ENCODE peak calls at places on chromosomes 5 and 9, in eight cellular contexts. C is endothelial cell of umbilical vein, B is GM23248, A is mesenchymal stem cell, J is fibroblast of lung, N is IMR-90, Y is HCT116, M is Karpas-422. P is an unnamed sample.

GRCh38 chr5:107868994-107869393 is 198.3 kb upstream of the EFNA5 start:
- DNase-seq in J (no peak), M (no peak), A (no peak), B (no peak), N (no peak), C (no peak), Y (no peak), P (no peak)

GRCh38 chr5:141757402-141757801 is 75.4 kb upstream of the ARAP3 start:
- DNase-seq in N (peak; percentile 41), Y (peak; percentile 34), B (peak; percentile 68), J (peak; percentile 25), A (peak; percentile 52), M (no peak), C (peak; percentile 57), P (peak; percentile 64)

GRCh38 chr9:130354378-130354777 is 88.8 kb downstream of the HMCN2 start:
- DNase-seq in C (no peak), N (no peak), J (no peak), B (no peak), M (no peak), A (no peak), Y (no peak), P (no peak)

GRCh38 chr9:69615880-69616279 is 56.3 kb downstream of the APBA1 start:
- DNase-seq in J (no peak), A (no peak), C (no peak), M (no peak), B (no peak), N (no peak), Y (no peak), P (no peak)

GRCh38 chr9:87684627-87685204 is 41.2 kb upstream of the CTSL start:
- DNase-seq in A (peak; percentile 33), Y (peak; percentile 15), B (peak; percentile 51), J (peak; percentile 17), M (peak; percentile 45), N (peak; percentile 24), C (peak; percentile 30), P (peak; percentile 61)

GRCh38 chr9:120655005-120655622 is 59.2 kb downstream of the MEGF9 start:
- DNase-seq in N (peak; percentile 70), Y (no peak), A (peak; percentile 32), C (no peak), J (peak; percentile 62), B (peak; percentile 40), M (no peak), P (no peak)

GRCh38 chr5:176633638-176634037 is 3.2 kb downstream of the EIF4E1B start:
- DNase-seq in M (peak; percentile 82), B (no peak), A (no peak), Y (no peak), C (no peak), J (no peak), N (no peak), P (no peak)

GRCh38 chr5:95864944-95865504 is 42.5 kb upstream of the GLRX start:
- DNase-seq in M (no peak), B (no peak), Y (no peak), J (no peak), C (no peak), A (peak; percentile 56), N (peak; percentile 58), P (peak; percentile 34)

GRCh38 chr9:136443687-136444086 is 4.0 kb upstream of the INPP5E start:
- DNase-seq in J (no peak), C (no peak), M (no peak), N (no peak), B (no peak), Y (no peak), A (no peak), P (no peak)

GRCh38 chr5:5351288-5352089 is 71.0 kb upstream of the ICE1 start:
- DNase-seq in A (peak; percentile 77), B (no peak), J (peak; percentile 84), C (no peak), M (no peak), Y (peak; percentile 13), N (no peak), P (peak; percentile 70)

GRCh38 chr5:168699002-168699401 is 119.8 kb upstream of the PANK3 start:
- DNase-seq in A (no peak), C (no peak), Y (no peak), N (no peak), J (peak; percentile 43), B (peak; percentile 32), M (no peak), P (no peak)

GRCh38 chr5:119070578-119070827 is 384 bp upstream of the DMXL1 start:
- DNase-seq in Y (no peak), A (no peak), C (no peak), B (no peak), N (no peak), J (no peak), M (no peak), P (peak; percentile 93)

GRCh38 chr5:95773325-95774059 is 42.4 kb downstream of the RHOBTB3 start:
- DNase-seq in B (peak; percentile 56), M (no peak), Y (no peak), J (peak; percentile 94), A (peak; percentile 75), N (peak; percentile 90), C (peak; percentile 33), P (no peak)

GRCh38 chr5:103526164-103526915 is 36.2 kb downstream of the NUDT12 start:
- DNase-seq in B (peak; percentile 88), A (no peak), Y (no peak), J (peak; percentile 41), C (no peak), M (no peak), N (no peak), P (no peak)

DNA sequence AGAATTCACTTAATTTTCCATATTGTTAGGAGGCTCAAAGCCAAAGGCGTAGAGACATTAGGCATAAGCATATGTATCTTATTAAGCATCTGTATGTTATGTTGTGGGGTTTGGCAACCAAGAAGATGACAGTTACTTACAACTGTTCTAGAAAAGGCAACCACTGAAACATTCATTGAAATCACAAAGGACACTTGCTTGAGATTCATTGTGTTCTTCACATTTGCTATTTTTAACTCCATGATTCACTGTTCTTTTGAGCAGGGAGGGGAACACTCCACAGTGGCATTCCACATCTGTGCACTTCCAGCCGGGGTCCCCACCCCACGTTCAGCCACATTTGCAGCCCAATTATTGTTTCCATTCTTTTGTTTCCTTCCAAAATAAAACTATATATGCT is 107.1 kb downstream of the PALM2AKAP2 start:
- DNase-seq in Y (no peak), B (peak; percentile 80), A (peak; percentile 81), M (no peak), N (peak; percentile 74), C (peak; percentile 9), J (peak; percentile 85), P (no peak)
- H3K9ac ChIP-seq in Y (no peak overlapping the region), B (peak overlapping the region; percentile 7), A (peak overlapping the region; percentile 13), M (no peak overlapping the region), N (no peak overlapping the region), C (no peak overlapping the region), J (no peak overlapping the region), P (no peak overlapping the region)

DNA sequence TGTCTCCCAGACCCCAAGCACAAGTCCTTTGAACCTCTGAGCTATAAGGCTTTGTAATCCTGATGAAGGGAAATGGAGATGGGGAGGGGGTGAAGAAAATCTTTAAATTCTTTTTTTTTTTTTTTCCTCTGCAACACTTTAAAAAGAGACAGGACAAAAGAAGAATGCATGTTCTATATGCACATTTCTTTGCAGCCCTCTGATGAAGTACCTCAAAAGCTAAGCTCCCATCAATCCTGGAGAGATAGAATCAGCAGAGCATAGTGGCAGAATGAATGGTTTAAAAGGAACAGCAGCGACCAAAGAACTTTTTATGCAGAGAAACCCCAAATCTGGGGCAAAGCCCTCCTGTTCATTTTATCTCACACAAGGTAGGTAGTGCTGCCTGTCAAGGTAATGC is 173.3 kb upstream of the ZNF608 start:
- DNase-seq in C (no peak), A (no peak), M (no peak), Y (no peak), J (no peak), N (no peak), B (no peak), P (no peak)
- H2AFZ ChIP-seq in C (no peak overlapping the region), A (no peak overlapping the region), M (no peak overlapping the region), Y (no peak overlapping the region), J (no peak overlapping the region), N (no peak overlapping the region), B (no peak overlapping the region), P (no peak overlapping the region)

GRCh38 chr5:113233606-113234005 is 201.2 kb downstream of the TSSK1B start:
- DNase-seq in N (peak; percentile 71), J (peak; percentile 43), B (no peak), A (no peak), Y (no peak), M (no peak), C (no peak), P (no peak)

GRCh38 chr5:113231653-113232000 is 203.2 kb downstream of the TSSK1B start:
- DNase-seq in C (no peak), N (no peak), B (no peak), A (no peak), Y (no peak), M (no peak), J (no peak), P (no peak)

GRCh38 chr5:113232667-113233066 is 202.1 kb downstream of the TSSK1B start:
- DNase-seq in C (peak; percentile 60), B (peak; percentile 42), Y (no peak), J (peak; percentile 57), A (no peak), M (no peak), N (no peak), P (no peak)

GRCh38 chr5:113232246-113232645 is 202.5 kb downstream of the TSSK1B start:
- DNase-seq in M (no peak), A (no peak), B (peak; percentile 80), N (no peak), C (no peak), Y (no peak), J (peak; percentile 70), P (no peak)

GRCh38 chr5:113230711-113231652 is 203.8 kb downstream of the TSSK1B start:
- DNase-seq in B (peak; percentile 74), Y (no peak), J (peak; percentile 86), M (no peak), C (peak; percentile 48), A (peak; percentile 55), N (peak; percentile 56), P (no peak)
- H3K9ac ChIP-seq in B (no peak overlapping the region), Y (no peak overlapping the region), J (no peak overlapping the region), M (no peak overlapping the region), C (no peak overlapping the region), A (peak overlapping the region; percentile 80), N (no peak overlapping the region), P (no peak overlapping the region)

GRCh38 chr5:87138091-87138819 is 129.4 kb upstream of the RASA1 start:
- DNase-seq in N (no peak), B (peak; percentile 49), M (no peak), Y (no peak), A (no peak), C (no peak), J (no peak), P (no peak)
- H2AFZ ChIP-seq in N (no peak overlapping the region), B (peak overlapping the region; percentile 72), M (no peak overlapping the region), Y (no peak overlapping the region), A (no peak overlapping the region), C (no peak overlapping the region), J (peak overlapping the region; percentile 31), P (peak overlapping the region; percentile 4)